ENCODE peak calls at places on chromosomes 13 and 19, in eight cellular contexts. N is HT1080; H is midbrain; Q is activated CD4-positive, alpha-beta T cell treated with anti-CD3 and anti-CD28 coated beads for 1 hour; S is C1 segment of cervical spinal cord; G is dorsolateral prefrontal cortex; T is NCI-H1092 treated with DMSO at 0.1 percent for 48 hours; A is adrenal gland. E is an unnamed sample.

GRCh38 chr13:107866007-107866665 is 349.2 kb downstream of the LIG4 start:
- DNase-seq in A (no peak), T (peak), N (peak), G (no peak), H (peak), Q (no peak), S (no peak), E (peak)

GRCh38 chr13:20442798-20443381 is 82.8 kb downstream of the CRYL1 start:
- DNase-seq in G (no peak), H (no peak), Q (no peak), N (no peak), S (no peak), A (no peak), T (no peak), E (no peak)

GRCh38 chr13:67023088-67023893 is 206.8 kb downstream of the PCDH9 start:
- DNase-seq in S (no peak), G (no peak), N (peak), T (peak), Q (no peak), H (no peak), A (no peak), E (peak)

GRCh38 chr13:36428083-36428482 is 4.2 kb upstream of the CCNA1 start:
- DNase-seq in N (no peak), A (no peak), H (no peak), G (no peak), S (no peak), Q (no peak), T (no peak), E (no peak)

GRCh38 chr13:61146571-61146970 is 269.1 kb downstream of the PCDH20 start:
- DNase-seq in H (no peak), G (no peak), A (no peak), N (no peak), T (no peak), S (no peak), Q (no peak), E (no peak)

GRCh38 chr19:15439821-15440641 is 9.7 kb downstream of the WIZ start:
- DNase-seq in N (no peak), A (no peak), H (no peak), T (no peak), Q (no peak), G (no peak), S (no peak), E (no peak)

GRCh38 chr19:50833117-50833801 is at the start of gene KLK15:
- DNase-seq in S (no peak), A (peak), T (no peak), G (no peak), Q (no peak), H (no peak), N (no peak), E (no peak)

GRCh38 chr19:11288349-11288748 is 7.6 kb upstream of the TSPAN16 start:
- DNase-seq in A (peak), H (no peak), G (no peak), S (no peak), T (no peak), N (no peak), Q (no peak), E (peak)

GRCh38 chr19:45391346-45391745 is 13.5 kb downstream of the PPP1R13L start:
- DNase-seq in G (no peak), H (no peak), N (no peak), S (no peak), Q (no peak), A (no peak), T (no peak), E (no peak)

GRCh38 chr13:57634829-57635165 is 3.3 kb downstream of the PCDH17 start:
- DNase-seq in A (no peak), T (no peak), Q (no peak), G (peak), H (no peak), N (no peak), S (peak), E (no peak)

GRCh38 chr13:45674908-45675307 is 27.2 kb upstream of the CBY2 start:
- DNase-seq in T (no peak), H (no peak), S (no peak), Q (no peak), A (no peak), G (no peak), N (peak), E (no peak)

E was measured in hepatic stellate cell.